ENCODE peak calls at places on chromosome 15, in four cellular contexts. I, U, Y and Q are unnamed samples.

GRCh38 chr15:69311319-69311721 is 12.6 kb downstream of the PAQR5 start:
- DNase-seq in U (no peak), Y (no peak), I (no peak), Q (no peak)

GRCh38 chr15:44813231-44813630 is 76.9 kb downstream of the TRIM69 start:
- DNase-seq in I (no peak), Y (no peak), U (peak; percentile 44), Q (no peak)

GRCh38 chr15:45362419-45362818 is 15.9 kb downstream of the GATM start:
- DNase-seq in Y (no peak), I (no peak), U (no peak), Q (no peak)

GRCh38 chr15:34987982-34988873 is at the start of gene ZNF770:
- DNase-seq in U (peak; percentile 83), Y (peak; percentile 81), I (peak; percentile 82), Q (peak; percentile 78)

GRCh38 chr15:48579945-48580671 is 65.4 kb downstream of the FBN1 start:
- DNase-seq in I (no peak), Y (no peak), U (no peak), Q (no peak)

GRCh38 chr15:75024102-75024636 is 779 bp downstream of the PPCDC start:
- DNase-seq in I (no peak), Y (peak; percentile 41), U (no peak), Q (no peak)

GRCh38 chr15:31262143-31262530 is 64.5 kb upstream of the KLF13 start:
- DNase-seq in I (no peak), U (no peak), Y (no peak), Q (no peak)

GRCh38 chr15:70284438-70285214 is 186.9 kb upstream of the TLE3 start:
- DNase-seq in I (no peak), Y (no peak), U (no peak), Q (peak; percentile 67)

GRCh38 chr15:81311834-81312459 is 12.0 kb downstream of the STARD5 start:
- DNase-seq in Y (no peak), I (no peak), U (no peak), Q (no peak)

GRCh38 chr15:71752604-71753289 is 57.6 kb upstream of the NR2E3 start:
- DNase-seq in U (peak; percentile 84), Y (peak; percentile 9), I (no peak), Q (no peak)

GRCh38 chr15:29457729-29458128 is 188.1 kb upstream of the NSMCE3 start:
- DNase-seq in Y (no peak), U (no peak), I (no peak), Q (no peak)

GRCh38 chr15:48989175-48989574 is 25.5 kb upstream of the SHC4 start:
- DNase-seq in I (no peak), U (no peak), Y (no peak), Q (no peak)

GRCh38 chr15:72288796-72289596 is 16.6 kb upstream of the PARP6 start:
- DNase-seq in I (no peak), Y (no peak), U (no peak), Q (no peak)

GRCh38 chr15:31268911-31269784 is 57.5 kb upstream of the KLF13 start:
- DNase-seq in U (peak; percentile 46), Y (no peak), I (no peak), Q (peak; percentile 1)

GRCh38 chr15:77860101-77860691 is 217.3 kb downstream of the TBC1D2B start:
- DNase-seq in Y (no peak), I (no peak), U (no peak), Q (no peak)

GRCh38 chr15:47813985-47814384 is 96.7 kb downstream of the SEMA6D start:
- DNase-seq in I (no peak), Y (peak; percentile 21), U (no peak), Q (no peak)

GRCh38 chr15:40283615-40284306 is 897 bp upstream of the ANKRD63 start:
- DNase-seq in U (no peak), I (no peak), Y (no peak), Q (no peak)

GRCh38 chr15:40285151-40285898 is 2.5 kb upstream of the ANKRD63 start:
- DNase-seq in I (no peak), U (no peak), Y (no peak), Q (no peak)

GRCh38 chr15:40281057-40281850 is 1.6 kb downstream of the ANKRD63 start:
- DNase-seq in U (no peak), Y (no peak), I (no peak), Q (no peak)

GRCh38 chr15:40282144-40282869 is 557 bp downstream of the ANKRD63 start:
- DNase-seq in Y (no peak), I (no peak), U (peak; percentile 50), Q (no peak)

GRCh38 chr15:40282870-40283614 is at the start of gene ANKRD63:
- DNase-seq in Y (no peak), U (peak; percentile 36), I (no peak), Q (no peak)
- H3K27ac ChIP-seq in Y (no peak within 1 kb of the TSS), U (no peak within 1 kb of the TSS), I (no peak within 1 kb of the TSS), Q (no peak within 1 kb of the TSS)

GRCh38 chr15:64861331-64861730 is 19.6 kb downstream of the PLEKHO2 start:
- DNase-seq in I (no peak), Y (no peak), U (no peak), Q (no peak)
- H3K4me1 ChIP-seq in I (peaks cover 18% of the 10 kb centered on the region), Y (no peaks in the 10 kb centered on the region), U (peaks cover 30% of the 10 kb centered on the region), Q (peaks cover 83% of the 10 kb centered on the region)

DNA sequence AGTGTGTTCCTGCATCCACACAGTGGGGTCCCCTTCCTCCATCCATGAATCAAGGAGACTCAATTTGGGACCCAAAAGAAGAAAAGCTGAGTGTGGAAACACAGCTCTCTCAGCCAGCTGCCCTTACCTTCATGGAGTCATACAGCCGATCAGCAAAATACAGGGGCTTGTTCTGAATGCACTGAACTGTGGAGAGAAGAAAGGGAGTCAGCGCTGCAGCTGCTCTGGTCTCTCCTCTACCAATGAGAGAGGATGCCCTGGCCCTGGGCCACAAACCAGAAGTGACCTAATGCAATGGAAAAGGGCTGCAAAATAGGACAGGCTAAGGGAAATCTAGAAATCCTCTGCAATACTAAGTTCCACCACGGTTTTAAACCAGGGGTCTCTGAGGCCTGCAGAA is 46.7 kb downstream of the ANXA2 start:
- DNase-seq in I (no peak), U (no peak), Y (no peak), Q (no peak)
- H3K4me3 ChIP-seq in I (no peak overlapping the region), U (no peak overlapping the region), Y (no peak overlapping the region), Q (no peak overlapping the region)

DNA sequence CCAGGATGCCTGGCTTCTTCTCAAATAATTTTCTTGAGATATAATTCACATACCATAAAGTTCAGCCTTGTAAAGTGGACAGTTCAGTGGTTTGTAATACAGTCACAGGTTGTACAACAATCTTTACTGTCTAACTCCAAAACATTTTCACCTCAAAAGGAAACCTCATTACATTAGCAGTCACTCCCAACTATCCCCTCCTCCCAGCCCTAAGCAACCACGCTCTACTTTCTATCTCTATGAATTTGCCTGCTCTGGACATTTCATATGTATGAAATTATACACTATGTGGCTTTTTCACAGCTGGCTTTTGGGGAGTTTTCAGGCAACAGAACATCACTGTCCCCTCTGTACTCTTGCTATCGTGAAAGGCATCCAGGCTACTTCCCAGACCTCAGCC is 17.5 kb downstream of the TGM5 start:
- DNase-seq in I (no peak), Y (no peak), U (no peak), Q (no peak)
- H3K27ac ChIP-seq in I (no peak overlapping the region), Y (no peak overlapping the region), U (no peak overlapping the region), Q (no peak overlapping the region)

DNA sequence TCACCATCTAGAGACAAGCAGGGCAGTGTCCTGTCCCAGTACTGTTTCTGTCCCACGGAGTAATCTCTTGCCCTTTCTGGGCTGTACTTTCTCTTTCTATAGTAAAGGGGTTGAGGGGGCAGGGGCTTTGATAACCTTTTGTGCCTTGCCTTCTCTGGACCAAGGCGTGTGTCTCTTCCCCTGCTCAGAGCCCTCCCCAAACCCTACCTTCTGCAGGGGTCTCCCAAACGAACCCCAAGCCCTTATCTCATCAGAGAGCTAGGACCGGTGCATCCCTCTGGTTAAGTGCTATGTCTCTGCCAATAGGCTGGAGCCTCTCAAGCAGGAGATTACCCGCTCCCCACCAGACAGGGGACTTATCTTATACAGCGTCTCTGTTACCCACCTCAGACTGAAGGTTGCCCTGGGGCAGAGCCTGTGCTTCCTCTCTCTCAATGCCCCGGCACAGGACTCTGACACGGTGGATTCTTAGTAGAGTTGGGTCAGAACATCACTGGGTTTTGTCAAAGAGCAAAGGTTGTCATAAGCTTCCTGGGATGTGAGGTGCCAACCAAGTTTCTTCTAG is 2.9 kb downstream of the PLEKHO2 start:
- DNase-seq in U (no peak), Y (no peak), I (no peak), Q (no peak)
- H3K4me1 ChIP-seq in U (peaks cover 37% of the 10 kb centered on the region), Y (peaks cover 15% of the 10 kb centered on the region), I (peaks cover 13% of the 10 kb centered on the region), Q (peaks cover 22% of the 10 kb centered on the region)

DNA sequence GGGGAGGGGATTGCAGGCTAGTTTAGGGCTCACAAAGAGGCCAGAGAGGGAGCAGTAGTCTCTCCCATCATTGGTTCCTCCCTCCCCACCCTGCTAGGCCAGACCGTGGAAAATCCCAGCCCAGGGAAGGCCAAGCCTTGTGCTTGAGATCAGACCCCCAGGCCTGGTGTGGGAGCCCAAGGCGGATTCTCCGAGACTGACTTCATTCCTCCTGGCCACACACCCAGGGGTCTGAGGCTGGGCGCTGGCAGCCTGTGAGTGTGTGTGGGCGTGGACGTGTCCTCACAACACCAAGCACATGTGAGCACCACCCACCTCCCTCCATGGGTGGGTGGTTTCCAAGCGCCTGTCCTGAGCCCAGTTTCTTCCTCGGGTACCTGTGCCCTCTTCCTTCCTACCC is 4.1 kb downstream of the LOXL1 start:
- DNase-seq in I (peak; percentile 68), Y (no peak), U (no peak), Q (peak; percentile 53)
- H3K4me3 ChIP-seq in I (no peak overlapping the region), Y (no peak overlapping the region), U (no peak overlapping the region), Q (no peak overlapping the region)

DNA sequence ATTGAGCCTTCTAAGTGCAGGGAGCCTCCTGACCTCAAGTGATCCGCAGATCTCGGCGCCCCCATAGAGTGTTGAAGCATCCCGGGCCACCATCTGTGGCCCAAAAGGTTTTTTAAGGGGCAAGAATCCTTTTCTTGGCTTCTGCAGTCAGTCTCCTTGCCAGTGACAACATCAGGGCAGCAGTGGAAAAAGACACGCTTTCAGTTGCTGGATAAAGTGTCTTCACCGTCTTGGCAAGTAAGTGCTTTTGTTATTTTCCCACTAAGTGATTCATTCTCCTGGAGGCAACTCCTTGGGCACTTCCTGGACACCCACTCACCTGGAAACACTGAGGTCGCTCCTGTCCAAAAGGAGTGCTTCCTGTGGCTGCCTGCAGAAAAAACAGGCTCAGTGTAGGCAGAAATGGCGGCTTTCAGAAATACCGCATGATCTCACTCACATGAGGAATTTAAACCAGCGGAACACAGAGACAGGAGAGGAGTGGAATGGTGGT is 71.7 kb upstream of the ABHD2 start:
- DNase-seq in I (no peak), Y (no peak), U (no peak), Q (no peak)
- H3K27ac ChIP-seq in I (peak overlapping the region; percentile 94), Y (no peak overlapping the region), U (no peak overlapping the region), Q (peak overlapping the region; percentile 84)